ENCODE peak calls at places on chromosomes 13 and 19, in four cellular contexts. One of them, this sample, is unnamed. For H3K9me1, the result is how much of the 10 kb centered on the place peaks cover.

GRCh38 chr13:98629055-98629454 is 52.1 kb upstream of the STK24 start:
- DNase-seq in keratinocyte: no peak
- DNase-seq in K562: no peak
- DNase-seq in IMR-90: no peak
- DNase-seq in this sample: no peak

GRCh38 chr13:104593693-104594092 is 1527.5 kb upstream of the SLC10A2 start:
- DNase-seq in keratinocyte: no peak
- DNase-seq in K562: no peak
- DNase-seq in IMR-90: no peak
- DNase-seq in this sample: no peak

GRCh38 chr13:40120288-40120687 is 464.8 kb downstream of the COG6 start:
- DNase-seq in keratinocyte: no peak
- DNase-seq in K562: no peak
- DNase-seq in IMR-90: no peak
- DNase-seq in this sample: no peak

GRCh38 chr13:22839554-22840286 is 341.1 kb upstream of the SGCG start:
- DNase-seq in keratinocyte: no peak
- DNase-seq in K562: peak
- DNase-seq in IMR-90: no peak
- DNase-seq in this sample: no peak

GRCh38 chr19:35710784-35711723 is 6.7 kb downstream of the ZBTB32 start:
- DNase-seq in keratinocyte: no peak
- DNase-seq in K562: no peak
- DNase-seq in IMR-90: no peak
- DNase-seq in this sample: no peak

GRCh38 chr13:42388326-42388725 is 116.4 kb downstream of the AKAP11 start:
- DNase-seq in keratinocyte: no peak
- DNase-seq in K562: no peak
- DNase-seq in IMR-90: no peak
- DNase-seq in this sample: no peak

GRCh38 chr19:23817519-23817918 is 58.8 kb upstream of the ZNF681 start:
- DNase-seq in keratinocyte: no peak
- DNase-seq in K562: peak
- DNase-seq in IMR-90: peak
- DNase-seq in this sample: no peak

GRCh38 chr19:42313096-42313839 is at the start of gene TMEM145:
- DNase-seq in keratinocyte: no peak
- DNase-seq in K562: peak
- DNase-seq in IMR-90: peak
- DNase-seq in this sample: peak

GRCh38 chr19:43776285-43776684 is 4.5 kb downstream of the KCNN4 start:
- DNase-seq in keratinocyte: no peak
- DNase-seq in K562: peak
- DNase-seq in IMR-90: no peak
- DNase-seq in this sample: no peak

GRCh38 chr13:41470187-41470586 is 12.8 kb downstream of the RGCC start:
- DNase-seq in keratinocyte: no peak
- DNase-seq in K562: no peak
- DNase-seq in IMR-90: no peak
- DNase-seq in this sample: no peak

GRCh38 chr13:50721664-50721976 is 121.9 kb downstream of the DLEU7 start:
- DNase-seq in keratinocyte: no peak
- DNase-seq in K562: no peak
- DNase-seq in IMR-90: no peak
- DNase-seq in this sample: no peak

GRCh38 chr13:24165746-24166145 is 5.2 kb downstream of the SPATA13 start:
- DNase-seq in keratinocyte: no peak
- DNase-seq in K562: no peak
- DNase-seq in IMR-90: peak
- DNase-seq in this sample: peak

GRCh38 chr19:566403-566802 is 6.0 kb upstream of the BSG start:
- DNase-seq in keratinocyte: no peak
- DNase-seq in K562: peak
- DNase-seq in IMR-90: peak
- DNase-seq in this sample: no peak

GRCh38 chr13:97982286-97982685 is 28.8 kb downstream of the IPO5 start:
- DNase-seq in keratinocyte: no peak
- DNase-seq in K562: no peak
- DNase-seq in IMR-90: peak
- DNase-seq in this sample: peak

GRCh38 chr13:23921451-23921888 is 24.2 kb upstream of the C1QTNF9B start:
- DNase-seq in keratinocyte: peak
- DNase-seq in K562: peak
- DNase-seq in IMR-90: peak
- DNase-seq in this sample: peak

GRCh38 chr19:6065685-6066365 is 44.5 kb downstream of the RFX2 start:
- DNase-seq in keratinocyte: no peak
- DNase-seq in K562: peak
- DNase-seq in IMR-90: peak
- DNase-seq in this sample: peak

GRCh38 chr19:20969898-20970297 is 46.8 kb downstream of the ZNF85 start:
- DNase-seq in keratinocyte: no peak
- DNase-seq in K562: no peak
- DNase-seq in IMR-90: no peak
- DNase-seq in this sample: no peak

GRCh38 chr19:55340784-55341147 is 1.1 kb downstream of the KMT5C start:
- DNase-seq in keratinocyte: no peak
- DNase-seq in K562: peak
- DNase-seq in IMR-90: no peak
- DNase-seq in this sample: peak

GRCh38 chr19:55113570-55114039 is 3.8 kb downstream of the PPP1R12C start:
- DNase-seq in keratinocyte: no peak
- DNase-seq in K562: peak
- DNase-seq in IMR-90: peak
- DNase-seq in this sample: peak

GRCh38 chr13:57409121-57409520 is 222.4 kb upstream of the PCDH17 start:
- DNase-seq in keratinocyte: no peak
- DNase-seq in K562: no peak
- DNase-seq in IMR-90: no peak
- DNase-seq in this sample: no peak

GRCh38 chr13:109788372-109789195 is 2.2 kb upstream of the IRS2 start:
- DNase-seq in keratinocyte: no peak
- DNase-seq in K562: no peak
- DNase-seq in IMR-90: no peak
- DNase-seq in this sample: no peak

GRCh38 chr13:109789262-109789661 is 2.9 kb upstream of the IRS2 start:
- DNase-seq in keratinocyte: no peak
- DNase-seq in K562: no peak
- DNase-seq in IMR-90: no peak
- DNase-seq in this sample: no peak

GRCh38 chr13:109790071-109790470 is 3.7 kb upstream of the IRS2 start:
- DNase-seq in keratinocyte: no peak
- DNase-seq in K562: no peak
- DNase-seq in IMR-90: no peak
- DNase-seq in this sample: no peak

GRCh38 chr13:109792416-109793090 is 6.2 kb upstream of the IRS2 start:
- DNase-seq in keratinocyte: no peak
- DNase-seq in K562: no peak
- DNase-seq in IMR-90: no peak
- DNase-seq in this sample: no peak

DNA sequence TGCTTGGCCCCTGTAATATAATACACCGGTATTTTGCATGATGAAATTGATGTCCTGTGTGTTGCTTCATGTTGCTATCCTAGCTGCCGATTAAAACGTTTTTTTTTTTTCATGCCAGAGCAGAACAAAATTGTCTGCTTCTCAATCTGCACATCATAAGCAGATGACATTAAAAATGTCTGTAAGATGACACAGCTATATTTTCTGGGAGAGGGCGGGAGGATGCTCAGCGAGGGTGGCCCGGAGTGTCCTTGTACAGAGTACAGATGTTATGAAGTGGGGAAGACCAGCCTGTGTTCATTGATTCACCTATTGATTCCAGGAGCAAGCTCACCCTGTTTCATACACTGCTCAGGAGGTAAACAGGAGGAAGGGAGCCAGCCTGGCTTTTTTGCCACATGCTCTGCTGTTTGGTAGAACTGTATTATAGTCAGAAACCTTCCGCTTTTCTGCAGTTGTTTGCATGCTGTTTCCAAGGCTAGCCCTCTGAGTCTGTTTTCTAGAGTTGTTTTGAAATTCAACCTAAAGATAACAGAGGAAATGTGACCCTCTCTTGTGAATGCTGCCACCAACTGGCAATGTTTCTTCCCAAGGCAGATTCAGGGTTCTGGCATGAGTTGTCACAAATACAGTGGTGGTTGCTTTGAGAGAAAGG is 4.7 kb upstream of the IRS2 start:
- DNase-seq in keratinocyte: no peak
- DNase-seq in K562: peak
- DNase-seq in IMR-90: peak
- DNase-seq in this sample: peak
- H3K4me3 ChIP-seq in keratinocyte: no peak
- H3K4me3 ChIP-seq in K562: no peak
- H3K4me3 ChIP-seq in IMR-90: no peak
- H3K4me3 ChIP-seq in this sample: no peak

DNA sequence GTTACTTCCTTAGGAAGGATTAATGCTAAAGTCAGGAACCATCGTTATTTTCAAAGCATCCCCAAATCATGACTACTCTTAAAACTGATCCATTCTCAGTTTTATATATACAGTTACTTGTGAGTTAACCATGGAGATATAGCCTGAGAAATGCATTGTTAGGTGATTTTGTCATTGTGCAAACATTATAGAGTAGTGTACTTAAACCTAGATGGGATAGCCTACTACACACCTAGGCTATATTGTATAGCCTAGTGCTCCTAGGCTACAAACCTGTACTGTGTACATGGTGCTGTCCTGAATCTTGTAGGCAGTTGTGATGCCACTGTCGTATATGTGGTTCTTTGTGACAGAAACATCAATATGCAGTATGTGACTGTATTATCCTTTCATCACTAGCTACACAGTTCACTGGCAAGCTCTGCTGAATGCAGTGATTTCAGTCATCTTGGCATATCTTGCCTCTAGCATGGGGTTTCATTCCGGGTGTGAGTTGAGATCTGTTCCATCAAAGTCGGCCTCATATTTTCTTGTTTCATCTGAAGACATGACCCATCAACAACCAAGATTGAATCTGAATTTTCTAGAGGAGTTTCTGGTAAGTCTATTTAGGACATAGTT is 45.3 kb downstream of the CDK8 start:
- DNase-seq in keratinocyte: no peak
- DNase-seq in K562: no peak
- DNase-seq in IMR-90: peak
- DNase-seq in this sample: no peak
- H3K9me1 ChIP-seq in keratinocyte: under half
- H3K9me1 ChIP-seq in K562: under half
- H3K9me1 ChIP-seq in IMR-90: under half
- H3K9me1 ChIP-seq in this sample: under half

GRCh38 chr13:29174093-29174492 is 354.0 kb downstream of the MTUS2 start:
- DNase-seq in keratinocyte: no peak
- DNase-seq in K562: no peak
- DNase-seq in IMR-90: no peak
- DNase-seq in this sample: no peak
- H3K4me3 ChIP-seq in keratinocyte: no peak
- H3K4me3 ChIP-seq in K562: no peak
- H3K4me3 ChIP-seq in IMR-90: no peak
- H3K4me3 ChIP-seq in this sample: no peak

DNA sequence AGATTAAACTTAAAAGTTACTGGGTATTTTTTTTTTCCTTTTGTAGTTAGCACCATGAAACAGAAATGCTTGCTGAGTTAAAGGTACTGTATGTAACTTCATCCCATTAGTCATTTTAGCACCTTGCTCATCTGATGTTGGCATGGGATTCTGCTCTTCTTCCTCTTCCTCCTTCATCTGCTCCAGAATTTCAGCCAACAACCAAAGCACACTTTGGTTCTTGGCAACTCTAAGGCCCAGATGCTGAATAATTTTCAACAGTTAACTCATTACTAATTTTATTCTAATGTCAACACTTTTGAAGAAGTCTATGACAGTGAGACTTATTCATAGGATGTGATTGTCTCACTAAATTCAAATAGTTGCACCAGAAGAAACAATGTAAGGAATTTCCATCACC is 359.2 kb downstream of the KCTD12 start:
- DNase-seq in keratinocyte: no peak
- DNase-seq in K562: no peak
- DNase-seq in IMR-90: peak
- DNase-seq in this sample: no peak
- H3K9me1 ChIP-seq in keratinocyte: under half
- H3K9me1 ChIP-seq in K562: under half
- H3K9me1 ChIP-seq in IMR-90: under half
- H3K9me1 ChIP-seq in this sample: under half

GRCh38 chr19:12834976-12835757 is 788 bp upstream of the RTBDN start:
- DNase-seq in keratinocyte: no peak
- DNase-seq in K562: peak
- DNase-seq in IMR-90: no peak
- DNase-seq in this sample: no peak
- H3K4me3 ChIP-seq in keratinocyte: no peak
- H3K4me3 ChIP-seq in K562: no peak
- H3K4me3 ChIP-seq in IMR-90: no peak
- H3K4me3 ChIP-seq in this sample: no peak

GRCh38 chr19:18170714-18171255 is 2.8 kb upstream of the IFI30 start:
- DNase-seq in keratinocyte: no peak
- DNase-seq in K562: no peak
- DNase-seq in IMR-90: no peak
- DNase-seq in this sample: no peak

GRCh38 chr19:18167011-18167410 is 6.6 kb upstream of the IFI30 start:
- DNase-seq in keratinocyte: no peak
- DNase-seq in K562: no peak
- DNase-seq in IMR-90: no peak
- DNase-seq in this sample: no peak

GRCh38 chr19:18165794-18166544 is 7.6 kb upstream of the IFI30 start:
- DNase-seq in keratinocyte: no peak
- DNase-seq in K562: no peak
- DNase-seq in IMR-90: no peak
- DNase-seq in this sample: no peak

GRCh38 chr19:18167975-18168645 is 5.5 kb upstream of the IFI30 start:
- DNase-seq in keratinocyte: no peak
- DNase-seq in K562: peak
- DNase-seq in IMR-90: peak
- DNase-seq in this sample: peak

DNA sequence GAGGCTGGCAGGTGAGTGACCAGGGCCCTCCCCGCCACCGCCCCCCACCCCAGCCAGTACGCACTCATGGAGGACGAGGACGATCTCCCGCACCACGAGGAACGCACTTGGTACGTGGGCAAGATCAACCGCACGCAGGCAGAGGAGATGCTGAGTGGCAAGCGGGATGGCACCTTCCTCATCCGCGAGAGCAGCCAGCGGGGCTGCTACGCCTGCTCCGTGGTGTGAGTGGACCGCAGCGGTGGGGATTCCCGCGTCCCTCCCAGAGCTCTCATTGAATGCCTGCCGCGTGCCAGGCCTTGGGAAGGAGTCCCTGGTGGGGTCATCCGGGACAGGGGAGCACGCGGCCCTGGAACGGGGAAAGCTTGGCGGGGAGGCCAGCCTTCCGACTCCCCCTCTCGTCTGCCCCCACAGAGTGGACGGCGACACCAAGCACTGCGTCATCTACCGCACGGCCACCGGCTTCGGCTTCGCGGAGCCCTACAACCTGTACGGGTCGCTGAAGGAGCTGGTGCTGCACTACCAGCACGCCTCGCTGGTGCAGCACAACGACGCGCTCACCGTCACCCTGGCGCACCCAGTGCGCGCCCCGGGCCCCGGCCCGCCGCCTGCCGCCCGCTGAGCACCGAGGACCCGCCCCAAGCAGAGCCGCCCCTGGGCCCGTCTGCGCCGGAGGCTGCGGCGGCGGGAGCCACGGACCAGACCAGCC is 4.8 kb upstream of the IFI30 start:
- DNase-seq in keratinocyte: no peak
- DNase-seq in K562: no peak
- DNase-seq in IMR-90: no peak
- DNase-seq in this sample: no peak
- H3K9me1 ChIP-seq in keratinocyte: under half
- H3K9me1 ChIP-seq in K562: under half
- H3K9me1 ChIP-seq in IMR-90: under half
- H3K9me1 ChIP-seq in this sample: under half

This sample was measured in endothelial cell of umbilical vein.